ENCODE peak calls at places on chromosomes 12 and 14, in nine cellular contexts. Y, F, A, I, V, M, Q, N and B are unnamed samples. For H3K36me3, the result is how much of the 10 kb centered on the place peaks cover.

GRCh38 chr14:100428727-100429126 is 105.6 kb downstream of the SLC25A47 start:
- DNase-seq in A (no peak), Q (no peak), Y (no peak), M (no peak), F (no peak), V (no peak), I (peak), N (no peak), B (no peak)

GRCh38 chr12:4830568-4830967 is 79.1 kb upstream of the KCNA1 start:
- DNase-seq in V (no peak), M (no peak), I (no peak), N (no peak), A (no peak), F (no peak), Y (no peak), Q (no peak), B (no peak)

GRCh38 chr14:32611752-32612151 is 282.7 kb downstream of the AKAP6 start:
- DNase-seq in F (no peak), Y (no peak), M (no peak), V (no peak), N (no peak), A (no peak), I (peak), Q (no peak), B (no peak)

GRCh38 chr12:131950182-131950913 is 606 bp downstream of the EP400 start:
- DNase-seq in I (no peak), A (peak), M (peak), N (peak), Q (peak), F (peak), V (peak), Y (peak), B (no peak)

GRCh38 chr12:53725824-53726223 is 1.4 kb downstream of the CALCOCO1 start:
- DNase-seq in Q (no peak), N (no peak), V (no peak), I (peak), A (no peak), M (no peak), Y (no peak), F (no peak), B (peak)

GRCh38 chr12:14776236-14776959 is 26.9 kb downstream of the WBP11 start:
- DNase-seq in M (no peak), N (no peak), A (no peak), Y (no peak), I (peak), F (no peak), V (no peak), Q (no peak), B (no peak)

GRCh38 chr14:90732723-90733122 is 83.5 kb downstream of the TTC7B start:
- DNase-seq in F (no peak), N (no peak), M (no peak), V (no peak), Q (no peak), A (no peak), I (no peak), Y (no peak), B (no peak)

GRCh38 chr14:100155049-100155621 is 4.3 kb downstream of the DEGS2 start:
- DNase-seq in V (peak), I (no peak), A (peak), Q (peak), Y (no peak), F (no peak), N (peak), M (no peak), B (no peak)

GRCh38 chr12:23576372-23576771 is 373.1 kb downstream of the SOX5 start:
- DNase-seq in Y (no peak), N (no peak), I (no peak), M (no peak), V (no peak), A (no peak), F (no peak), Q (no peak), B (no peak)

GRCh38 chr14:57136669-57137068 is 132.0 kb downstream of the EXOC5 start:
- DNase-seq in F (no peak), M (peak), Q (no peak), Y (no peak), N (peak), V (no peak), I (no peak), A (no peak), B (no peak)

GRCh38 chr12:103578926-103579325 is 8.1 kb upstream of the STAB2 start:
- DNase-seq in N (no peak), M (no peak), V (no peak), A (no peak), Y (no peak), Q (no peak), F (no peak), I (no peak), B (no peak)

GRCh38 chr12:115155665-115156645 is 472.0 kb upstream of the TBX3 start:
- DNase-seq in V (no peak), Y (no peak), M (no peak), F (no peak), Q (no peak), A (no peak), N (no peak), I (peak), B (no peak)

GRCh38 chr14:61396694-61397093 is 75.3 kb downstream of the PRKCH start:
- DNase-seq in A (no peak), Q (no peak), M (no peak), F (no peak), N (no peak), I (no peak), Y (no peak), V (no peak), B (no peak)

GRCh38 chr12:62767506-62767905 is 167.4 kb downstream of the PPM1H start:
- DNase-seq in A (no peak), Y (no peak), N (no peak), Q (no peak), M (no peak), V (no peak), F (no peak), I (peak), B (no peak)

GRCh38 chr14:50353126-50353525 is 41.0 kb downstream of the DMAC2L start:
- DNase-seq in V (no peak), F (no peak), M (no peak), A (no peak), N (no peak), Y (no peak), Q (no peak), I (peak), B (no peak)

GRCh38 chr14:101471723-101472517 is 89.4 kb upstream of the DIO3 start:
- DNase-seq in A (no peak), M (peak), N (no peak), V (peak), Q (no peak), F (no peak), I (no peak), Y (no peak), B (no peak)

GRCh38 chr12:112961074-112961473 is 17.2 kb upstream of the OAS2 start:
- DNase-seq in F (no peak), Y (no peak), Q (no peak), I (no peak), V (no peak), A (no peak), M (no peak), N (no peak), B (no peak)

GRCh38 chr12:3278681-3279414 is 201.7 kb downstream of the TSPAN9 start:
- DNase-seq in Y (no peak), N (no peak), F (no peak), Q (no peak), A (no peak), M (no peak), I (no peak), V (no peak), B (no peak)

GRCh38 chr12:80943345-80943744 is 5.6 kb upstream of the LIN7A start:
- DNase-seq in I (no peak), Y (no peak), F (no peak), N (no peak), Q (no peak), A (no peak), M (no peak), V (no peak), B (no peak)

GRCh38 chr12:130700492-130701401 is 15.4 kb downstream of the RIMBP2 start:
- DNase-seq in Q (no peak), F (no peak), I (no peak), M (peak), N (no peak), Y (no peak), A (no peak), V (no peak), B (no peak)

GRCh38 chr14:96385385-96385784 is 6.5 kb upstream of the AK7 start:
- DNase-seq in F (no peak), I (no peak), M (no peak), Y (no peak), Q (no peak), A (no peak), V (no peak), N (no peak), B (no peak)
- H3K36me3 ChIP-seq in F (under half), I (under half), M (under half), Y (half or more), Q (under half), A (under half), V (under half), N (under half), B (under half)

GRCh38 chr14:20194101-20194500 is 3.4 kb downstream of the OR11G2 start:
- DNase-seq in N (no peak), A (no peak), Y (no peak), V (no peak), I (no peak), Q (no peak), F (no peak), M (no peak), B (no peak)
- H3K4me3 ChIP-seq in N (no peak), A (no peak), Y (no peak), V (no peak), I (no peak), Q (no peak), F (no peak), M (no peak), B (no peak)

GRCh38 chr12:109989380-109989779 is 6.8 kb downstream of the GIT2 start:
- DNase-seq in M (no peak), A (no peak), Q (no peak), V (no peak), F (no peak), I (peak), Y (no peak), N (no peak), B (no peak)
- H3K36me3 ChIP-seq in M (under half), A (under half), Q (under half), V (under half), F (half or more), I (under half), Y (half or more), N (under half), B (under half)

GRCh38 chr14:24401810-24402702 is 3.3 kb downstream of the NYNRIN start:
- DNase-seq in F (no peak), I (no peak), N (peak), Y (peak), M (peak), V (no peak), A (no peak), Q (no peak), B (no peak)

GRCh38 chr14:24397639-24398297 is 1.0 kb upstream of the NYNRIN start:
- DNase-seq in V (peak), F (no peak), Y (no peak), M (no peak), N (peak), A (no peak), Q (no peak), I (no peak), B (no peak)

GRCh38 chr14:24398298-24398942 is 383 bp upstream of the NYNRIN start:
- DNase-seq in Q (peak), A (peak), M (peak), I (no peak), F (no peak), V (peak), N (peak), Y (peak), B (no peak)

GRCh38 chr14:24398943-24399801 is at the start of gene NYNRIN:
- DNase-seq in Y (peak), M (peak), F (peak), N (peak), V (peak), Q (peak), A (peak), I (peak), B (peak)

GRCh38 chr14:24399981-24400718 is 1.3 kb downstream of the NYNRIN start:
- DNase-seq in V (no peak), Q (no peak), A (no peak), I (no peak), M (peak), F (no peak), N (peak), Y (peak), B (no peak)
- H3K4me3 ChIP-seq in V (no peak), Q (no peak), A (peak), I (peak), M (peak), F (no peak), N (peak), Y (peak), B (peak)

DNA sequence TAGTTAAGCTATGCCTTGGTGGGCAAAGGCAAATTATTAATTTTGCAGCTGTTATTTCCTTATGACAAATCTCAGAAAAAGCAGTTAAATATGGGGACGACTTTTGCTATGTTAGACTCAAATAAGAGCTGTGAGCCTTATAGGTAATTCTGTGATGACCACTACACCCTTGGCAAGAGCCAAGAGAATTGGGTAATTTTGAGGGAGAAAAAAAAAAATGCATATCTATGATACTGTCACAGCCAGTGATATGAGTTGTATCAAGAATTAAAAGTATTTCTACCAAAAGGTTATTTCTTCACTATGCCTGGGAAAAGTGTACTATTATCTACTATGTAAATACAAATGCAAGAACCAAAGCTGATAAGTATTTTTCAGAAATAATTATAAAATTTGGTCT is 43.9 kb downstream of the SCAF11 start:
- DNase-seq in I (no peak), Y (no peak), N (no peak), A (no peak), M (no peak), Q (no peak), F (no peak), V (no peak), B (no peak)
- H3K36me3 ChIP-seq in I (under half), Y (half or more), N (under half), A (under half), M (under half), Q (under half), F (half or more), V (under half), B (under half)

GRCh38 chr14:30427401-30427800 is 131.6 kb upstream of the G2E3 start:
- DNase-seq in V (no peak), A (no peak), I (no peak), Q (no peak), F (no peak), N (no peak), M (no peak), Y (no peak), B (no peak)
- H3K4me3 ChIP-seq in V (no peak), A (no peak), I (no peak), Q (no peak), F (no peak), N (no peak), M (no peak), Y (no peak), B (no peak)

DNA sequence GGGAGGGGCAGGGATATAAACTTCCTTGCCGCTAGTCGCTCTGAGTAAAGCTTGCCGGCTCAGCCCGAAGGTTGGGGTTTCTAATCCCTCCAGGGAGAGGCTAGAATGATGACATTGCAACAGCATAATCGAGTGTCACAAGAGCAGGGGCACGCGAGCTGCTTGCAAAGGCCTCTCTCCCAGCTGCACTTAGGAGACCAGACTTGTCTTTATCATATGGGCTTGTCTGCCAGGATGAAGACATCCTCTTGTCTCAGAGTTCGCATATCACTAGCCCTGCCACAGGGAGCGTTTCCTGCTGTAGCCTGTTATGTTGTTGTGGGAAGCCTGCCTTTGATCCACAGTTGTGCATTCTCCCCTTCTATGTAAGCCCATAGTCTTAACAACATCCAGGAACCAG is 180.0 kb downstream of the ESR2 start:
- DNase-seq in A (no peak), V (no peak), Y (no peak), M (no peak), I (peak), Q (peak), N (no peak), F (no peak), B (no peak)
- H3K36me3 ChIP-seq in A (under half), V (under half), Y (half or more), M (under half), I (under half), Q (under half), N (under half), F (half or more), B (under half)